ENCODE peak calls at places on chromosomes 5 and 9, in eight cellular contexts. G is kidney epithelial cell; D is HTR-8/SVneo; U is GM18507; F is nucleus accumbens; L is pancreas; W is stimulated activated CD8-positive, alpha-beta memory T cell treated with anti-CD3 and anti-CD28 coated beads, Interleukin-7, amount 100 ng/mL, for 1 hour; O is C1 segment of cervical spinal cord. Q is an unnamed sample.

GRCh38 chr5:104512063-104512798 is 949.6 kb upstream of the NUDT12 start:
- DNase-seq in G (no peak), D (no peak), U (no peak), F (no peak), L (no peak), W (no peak), O (no peak), Q (no peak)

GRCh38 chr5:124395287-124395686 is 351.2 kb downstream of the ZNF608 start:
- DNase-seq in G (no peak), D (no peak), U (no peak), F (peak), L (no peak), W (no peak), O (no peak), Q (no peak)

GRCh38 chr9:14292181-14292773 is 21.7 kb downstream of the NFIB start:
- DNase-seq in G (no peak), D (no peak), U (no peak), F (no peak), L (no peak), W (no peak), O (no peak), Q (no peak)

GRCh38 chr9:121701736-121702261 is 50.4 kb downstream of the DAB2IP start:
- DNase-seq in G (no peak), D (no peak), U (no peak), F (no peak), L (no peak), W (no peak), O (no peak), Q (no peak)

GRCh38 chr5:2471152-2471879 is 280.2 kb downstream of the IRX2 start:
- DNase-seq in G (no peak), D (no peak), U (no peak), F (no peak), L (no peak), W (no peak), O (no peak), Q (no peak)

GRCh38 chr5:115179068-115179958 is 9.6 kb upstream of the TRIM36 start:
- DNase-seq in G (no peak), D (no peak), U (no peak), F (no peak), L (no peak), W (no peak), O (no peak), Q (no peak)

GRCh38 chr5:139600336-139600949 is 39.3 kb downstream of the UBE2D2 start:
- DNase-seq in G (peak), D (no peak), U (no peak), F (no peak), L (no peak), W (no peak), O (no peak), Q (peak)

GRCh38 chr5:179243333-179243732 is 101.9 kb downstream of the ADAMTS2 start:
- DNase-seq in G (no peak), D (no peak), U (no peak), F (peak), L (no peak), W (no peak), O (peak), Q (no peak)

GRCh38 chr9:136482046-136482792 is 621 bp downstream of the SEC16A start:
- DNase-seq in G (no peak), D (no peak), U (no peak), F (no peak), L (no peak), W (no peak), O (no peak), Q (peak)

GRCh38 chr9:123329329-123329955 is 26.6 kb upstream of the CRB2 start:
- DNase-seq in G (no peak), D (no peak), U (no peak), F (no peak), L (no peak), W (no peak), O (no peak), Q (no peak)

GRCh38 chr9:33765411-33765810 is 29.9 kb upstream of the PRSS3 start:
- DNase-seq in G (no peak), D (no peak), U (no peak), F (no peak), L (no peak), W (no peak), O (no peak), Q (peak)

GRCh38 chr5:111834926-111835599 is 78.1 kb upstream of the NREP start:
- DNase-seq in G (no peak), D (no peak), U (no peak), F (no peak), L (no peak), W (no peak), O (no peak), Q (no peak)

GRCh38 chr9:95003694-95004451 is 277.4 kb downstream of the AOPEP start:
- DNase-seq in G (no peak), D (peak), U (no peak), F (no peak), L (peak), W (no peak), O (no peak), Q (peak)

GRCh38 chr5:1718669-1719068 is 81.0 kb downstream of the MRPL36 start:
- DNase-seq in G (no peak), D (no peak), U (no peak), F (no peak), L (no peak), W (no peak), O (no peak), Q (no peak)

GRCh38 chr5:123387313-123387712 is 35.9 kb downstream of the CEP120 start:
- DNase-seq in G (no peak), D (no peak), U (no peak), F (no peak), L (no peak), W (no peak), O (no peak), Q (no peak)

GRCh38 chr5:126865299-126865698 is 88.4 kb downstream of the LMNB1 start:
- DNase-seq in G (no peak), D (no peak), U (no peak), F (no peak), L (no peak), W (no peak), O (no peak), Q (no peak)

GRCh38 chr5:79961731-79962579 is 29.1 kb downstream of the MTX3 start:
- DNase-seq in G (no peak), D (no peak), U (no peak), F (no peak), L (no peak), W (no peak), O (no peak), Q (no peak)

GRCh38 chr9:83681490-83681889 is 26.3 kb downstream of the UBQLN1 start:
- DNase-seq in G (no peak), D (no peak), U (no peak), F (no peak), L (no peak), W (no peak), O (no peak), Q (no peak)

GRCh38 chr5:131272365-131273123 is 8.7 kb downstream of the CDC42SE2 start:
- DNase-seq in G (no peak), D (no peak), U (no peak), F (no peak), L (no peak), W (no peak), O (no peak), Q (no peak)

GRCh38 chr9:96156151-96156550 is 145.8 kb downstream of the HSD17B3 start:
- DNase-seq in G (no peak), D (no peak), U (no peak), F (no peak), L (no peak), W (no peak), O (no peak), Q (no peak)

GRCh38 chr9:135032868-135033460 is 54.5 kb upstream of the OLFM1 start:
- DNase-seq in G (no peak), D (no peak), U (no peak), F (no peak), L (no peak), W (no peak), O (no peak), Q (no peak)

GRCh38 chr5:31794009-31794408 is 155.1 kb downstream of the PDZD2 start:
- DNase-seq in G (no peak), D (no peak), U (no peak), F (no peak), L (no peak), W (no peak), O (no peak), Q (no peak)

GRCh38 chr5:61732376-61732775 is 400.3 kb downstream of the ZSWIM6 start:
- DNase-seq in G (no peak), D (no peak), U (no peak), F (peak), L (no peak), W (no peak), O (no peak), Q (no peak)

GRCh38 chr5:159100928-159101646 is 1.4 kb upstream of the EBF1 start:
- DNase-seq in G (no peak), D (no peak), U (no peak), F (no peak), L (no peak), W (no peak), O (no peak), Q (no peak)

GRCh38 chr5:1386274-1386717 is 41.4 kb upstream of the CLPTM1L start:
- DNase-seq in G (no peak), D (peak), U (peak), F (peak), L (peak), W (peak), O (peak), Q (no peak)

GRCh38 chr5:157743163-157744054 is at the start of gene LSM11:
- DNase-seq in G (peak), D (peak), U (peak), F (peak), L (peak), W (peak), O (peak), Q (peak)

GRCh38 chr5:42990892-42991291 is 49.2 kb downstream of the ANXA2R start:
- DNase-seq in G (no peak), D (no peak), U (no peak), F (no peak), L (no peak), W (no peak), O (no peak), Q (no peak)

GRCh38 chr5:56640763-56641406 is 174.5 kb upstream of the MAP3K1 start:
- DNase-seq in G (no peak), D (no peak), U (no peak), F (peak), L (peak), W (no peak), O (no peak), Q (no peak)

GRCh38 chr5:36162810-36163486 is 11.0 kb downstream of the SKP2 start:
- DNase-seq in G (no peak), D (no peak), U (no peak), F (peak), L (no peak), W (no peak), O (no peak), Q (no peak)

GRCh38 chr9:78033870-78034269 is 2.3 kb upstream of the GNAQ start:
- DNase-seq in G (no peak), D (no peak), U (no peak), F (no peak), L (no peak), W (no peak), O (no peak), Q (no peak)

GRCh38 chr5:6750142-6750840 is 37.1 kb downstream of the TENT4A start:
- DNase-seq in G (no peak), D (no peak), U (no peak), F (no peak), L (no peak), W (no peak), O (no peak), Q (no peak)

GRCh38 chr9:136740491-136740890 is 2.2 kb downstream of the LCN10 start:
- DNase-seq in G (no peak), D (no peak), U (no peak), F (no peak), L (no peak), W (no peak), O (no peak), Q (no peak)

GRCh38 chr5:72441094-72441723 is 66.0 kb downstream of the ZNF366 start:
- DNase-seq in G (no peak), D (no peak), U (no peak), F (no peak), L (no peak), W (no peak), O (no peak), Q (no peak)

GRCh38 chr5:157241483-157241882 is 24.4 kb upstream of the CYFIP2 start:
- DNase-seq in G (no peak), D (no peak), U (no peak), F (no peak), L (no peak), W (no peak), O (no peak), Q (no peak)

GRCh38 chr5:36392818-36393217 is 91.1 kb upstream of the RANBP3L start:
- DNase-seq in G (no peak), D (no peak), U (no peak), F (no peak), L (no peak), W (no peak), O (no peak), Q (no peak)

GRCh38 chr9:530681-531080 is 310.8 kb upstream of the DMRT1 start:
- DNase-seq in G (peak), D (no peak), U (no peak), F (no peak), L (peak), W (no peak), O (no peak), Q (peak)

GRCh38 chr5:106759581-106759980 is 911.2 kb downstream of the EFNA5 start:
- DNase-seq in G (no peak), D (no peak), U (no peak), F (no peak), L (no peak), W (no peak), O (no peak), Q (no peak)